ENCODE peak calls at places on chromosomes 1 and 21, in four cellular contexts. X is activated naive CD8-positive, alpha-beta T cell treated with anti-CD3 and anti-CD28 coated beads, Interleukin-2, amount 10 ng/mL, durations not matched to agents 7 days and 5 days; S is RPMI7951; C is cardiac fibroblast. G is an unnamed sample.

GRCh38 chr21:41161428-41161827 is 6.5 kb upstream of the BACE2 start:
- DNase-seq in X (no peak), S (no peak), C (no peak), G (no peak)

GRCh38 chr1:72003092-72003491 is 279.2 kb downstream of the NEGR1 start:
- DNase-seq in X (no peak), S (no peak), C (no peak), G (no peak)

GRCh38 chr1:162233066-162233465 is 143.6 kb downstream of the SPATA46 start:
- DNase-seq in X (no peak), S (no peak), C (no peak), G (no peak)

GRCh38 chr1:231808990-231809389 is 182.4 kb downstream of the DISC1 start:
- DNase-seq in X (no peak), S (peak; percentile 91), C (peak; percentile 77), G (peak; percentile 94)

GRCh38 chr1:104946558-104947210 is 1197.0 kb downstream of the AMY1C start:
- DNase-seq in X (no peak), S (no peak), C (no peak), G (no peak)

GRCh38 chr1:230167419-230167852 is 100.4 kb downstream of the GALNT2 start:
- DNase-seq in X (peak; percentile 46), S (peak; percentile 47), C (peak; percentile 83), G (peak; percentile 47)

GRCh38 chr1:76726251-76726650 is 141.0 kb upstream of the ST6GALNAC5 start:
- DNase-seq in X (no peak), S (no peak), C (no peak), G (no peak)

GRCh38 chr1:53367503-53368313 is 39.8 kb upstream of the LRP8 start:
- DNase-seq in X (peak; percentile 47), S (peak; percentile 63), C (no peak), G (no peak)

GRCh38 chr21:16800536-16800935 is 712.3 kb upstream of the CXADR start:
- DNase-seq in X (no peak), S (no peak), C (peak; percentile 3), G (peak; percentile 20)

GRCh38 chr1:93662481-93663190 is 19.0 kb downstream of the BCAR3 start:
- DNase-seq in X (no peak), S (peak; percentile 61), C (peak; percentile 60), G (peak; percentile 67)

GRCh38 chr1:1093610-1093943 is 19.5 kb upstream of the RNF223 start:
- DNase-seq in X (no peak), S (no peak), C (no peak), G (no peak)

GRCh38 chr1:200493344-200493743 is 83.5 kb upstream of the ZNF281 start:
- DNase-seq in X (no peak), S (no peak), C (no peak), G (no peak)

GRCh38 chr1:19893687-19894086 is 11.5 kb downstream of the OTUD3 start:
- DNase-seq in X (no peak), S (no peak), C (no peak), G (no peak)

GRCh38 chr1:185338719-185339622 is 21.9 kb upstream of the IVNS1ABP start:
- DNase-seq in X (peak; percentile 77), S (peak; percentile 60), C (peak; percentile 40), G (peak; percentile 65)

GRCh38 chr1:101262601-101263348 is 26.0 kb downstream of the S1PR1 start:
- DNase-seq in X (no peak), S (peak; percentile 53), C (no peak), G (peak; percentile 51)

GRCh38 chr1:156586892-156587477 is 4.6 kb upstream of the NAXE start:
- DNase-seq in X (no peak), S (no peak), C (no peak), G (no peak)

GRCh38 chr1:15941899-15942660 is 33.8 kb downstream of the ZBTB17 start:
- DNase-seq in X (no peak), S (no peak), C (no peak), G (no peak)

GRCh38 chr21:16241500-16241963 is 511.8 kb downstream of the USP25 start:
- DNase-seq in X (no peak), S (no peak), C (no peak), G (peak; percentile 13)

GRCh38 chr1:152924191-152924590 is 15.8 kb downstream of the IVL start:
- DNase-seq in X (no peak), S (no peak), C (no peak), G (no peak)

GRCh38 chr1:77341195-77341594 is 59.4 kb downstream of the AK5 start:
- DNase-seq in X (no peak), S (no peak), C (no peak), G (no peak)

GRCh38 chr1:99465176-99465900 is 180.6 kb upstream of the PALMD start:
- DNase-seq in X (no peak), S (peak; percentile 85), C (peak; percentile 79), G (peak; percentile 92)

GRCh38 chr1:234265861-234266260 is 107.4 kb upstream of the COA6 start:
- DNase-seq in X (no peak), S (no peak), C (no peak), G (no peak)

GRCh38 chr1:77292551-77292950 is 10.7 kb downstream of the AK5 start:
- DNase-seq in X (no peak), S (no peak), C (no peak), G (no peak)

GRCh38 chr1:111719135-111719534 is 20.1 kb downstream of the INKA2 start:
- DNase-seq in X (no peak), S (no peak), C (no peak), G (no peak)

GRCh38 chr1:233448290-233448689 is 120.8 kb downstream of the MAP3K21 start:
- DNase-seq in X (no peak), S (no peak), C (no peak), G (no peak)

GRCh38 chr1:62613325-62613727 is 16.0 kb downstream of the ANGPTL3 start:
- DNase-seq in X (no peak), S (no peak), C (no peak), G (no peak)

GRCh38 chr21:46125846-46126301 is 28.0 kb downstream of the COL6A2 start:
- DNase-seq in X (peak; percentile 26), S (no peak), C (no peak), G (no peak)

GRCh38 chr21:38726482-38726881 is 79.2 kb upstream of the ETS2 start:
- DNase-seq in X (no peak), S (no peak), C (no peak), G (no peak)

GRCh38 chr1:67572594-67573221 is 112.3 kb upstream of the GADD45A start:
- DNase-seq in X (no peak), S (no peak), C (no peak), G (no peak)

GRCh38 chr1:177163844-177164379 is 600 bp downstream of the ASTN1 start:
- DNase-seq in X (no peak), S (no peak), C (no peak), G (no peak)

GRCh38 chr1:51541313-51542050 is 22.4 kb upstream of the EPS15 start:
- DNase-seq in X (no peak), S (peak; percentile 27), C (no peak), G (peak; percentile 31)

GRCh38 chr1:12556368-12556930 is 61.6 kb downstream of the DHRS3 start:
- DNase-seq in X (no peak), S (peak; percentile 90), C (peak; percentile 38), G (peak; percentile 92)

GRCh38 chr1:924619-925323 is 1.0 kb downstream of the SAMD11 start:
- DNase-seq in X (no peak), S (peak; percentile 37), C (peak; percentile 35), G (peak; percentile 73)

GRCh38 chr1:223248787-223249175 is 105.7 kb upstream of the TLR5 start:
- DNase-seq in X (no peak), S (no peak), C (no peak), G (no peak)

GRCh38 chr1:59880735-59881134 is 45.8 kb downstream of the CYP2J2 start:
- DNase-seq in X (no peak), S (no peak), C (peak; percentile 49), G (no peak)

GRCh38 chr21:35024475-35024874 is 24.6 kb downstream of the RUNX1 start:
- DNase-seq in X (no peak), S (no peak), C (no peak), G (no peak)

GRCh38 chr21:42685954-42686500 is 32.6 kb downstream of the PDE9A start:
- DNase-seq in X (no peak), S (no peak), C (no peak), G (no peak)

GRCh38 chr1:96538883-96539282 is 182.7 kb upstream of the PTBP2 start:
- DNase-seq in X (no peak), S (peak; percentile 87), C (peak; percentile 98), G (peak; percentile 76)